ENCODE peak calls at places on chromosomes 5 and 9, in nine cellular contexts. W, T, Q, A, U, Y, D, V and L are unnamed samples.

GRCh38 chr9:128128836-128129590 is 1.5 kb upstream of the PTGES2 start:
- DNase-seq in W (no peak), T (no peak), Q (no peak), A (no peak), U (no peak), Y (no peak), D (no peak), V (no peak), L (no peak)

GRCh38 chr9:17906204-17906840 is 327.5 kb downstream of the SH3GL2 start:
- DNase-seq in W (no peak), T (peak), Q (no peak), A (no peak), U (no peak), Y (no peak), D (peak), V (no peak), L (peak)

GRCh38 chr9:131138676-131139075 is 13.3 kb downstream of the NUP214 start:
- DNase-seq in W (no peak), T (no peak), Q (no peak), A (no peak), U (no peak), Y (no peak), D (peak), V (no peak), L (no peak)

GRCh38 chr9:132663120-132663519 is 6.7 kb downstream of the DDX31 start:
- DNase-seq in W (no peak), T (no peak), Q (no peak), A (no peak), U (no peak), Y (no peak), D (no peak), V (no peak), L (no peak)

GRCh38 chr5:93583799-93584530 is 943 bp downstream of the NR2F1 start:
- DNase-seq in W (peak), T (no peak), Q (no peak), A (no peak), U (no peak), Y (no peak), D (peak), V (no peak), L (peak)

GRCh38 chr5:172630961-172631360 is 10.1 kb upstream of the NEURL1B start:
- DNase-seq in W (no peak), T (no peak), Q (no peak), A (no peak), U (no peak), Y (no peak), D (peak), V (no peak), L (no peak)

GRCh38 chr9:89601306-89601705 is 3.5 kb upstream of the GADD45G start:
- DNase-seq in W (no peak), T (no peak), Q (no peak), A (no peak), U (no peak), Y (no peak), D (no peak), V (no peak), L (no peak)

GRCh38 chr5:162558120-162558519 is 490.5 kb downstream of the GABRG2 start:
- DNase-seq in W (no peak), T (no peak), Q (no peak), A (no peak), U (no peak), Y (no peak), D (no peak), V (no peak), L (no peak)

GRCh38 chr9:99820330-99821186 is 1.1 kb upstream of the NR4A3 start:
- DNase-seq in W (peak), T (peak), Q (peak), A (no peak), U (peak), Y (no peak), D (peak), V (peak), L (peak)

GRCh38 chr9:93450817-93451761 is at the start of gene FAM120A:
- DNase-seq in W (peak), T (peak), Q (peak), A (no peak), U (no peak), Y (no peak), D (peak), V (peak), L (peak)

GRCh38 chr9:76302947-76303550 is 91.2 kb downstream of the RFK start:
- DNase-seq in W (peak), T (no peak), Q (peak), A (no peak), U (no peak), Y (no peak), D (peak), V (peak), L (peak)

GRCh38 chr5:153546566-153546965 is 56.1 kb downstream of the GRIA1 start:
- DNase-seq in W (no peak), T (no peak), Q (no peak), A (no peak), U (no peak), Y (no peak), D (no peak), V (no peak), L (no peak)

GRCh38 chr5:57456056-57456455 is 26.6 kb downstream of the ACTBL2 start:
- DNase-seq in W (no peak), T (peak), Q (no peak), A (no peak), U (no peak), Y (no peak), D (no peak), V (no peak), L (no peak)

GRCh38 chr9:114580609-114581193 is 6.9 kb upstream of the ATP6V1G1 start:
- DNase-seq in W (no peak), T (no peak), Q (no peak), A (no peak), U (no peak), Y (no peak), D (no peak), V (no peak), L (no peak)

GRCh38 chr9:21761309-21761901 is 41.0 kb upstream of the MTAP start:
- DNase-seq in W (no peak), T (no peak), Q (no peak), A (no peak), U (no peak), Y (no peak), D (no peak), V (no peak), L (no peak)

GRCh38 chr5:126490167-126490937 is 67.1 kb downstream of the GRAMD2B start:
- DNase-seq in W (peak), T (no peak), Q (no peak), A (no peak), U (peak), Y (peak), D (peak), V (peak), L (no peak)

GRCh38 chr9:132901859-132902831 is 23.4 kb downstream of the SPACA9 start:
- DNase-seq in W (peak), T (peak), Q (peak), A (no peak), U (peak), Y (peak), D (peak), V (peak), L (peak)

GRCh38 chr9:80156725-80157124 is 585.0 kb downstream of the TLE4 start:
- DNase-seq in W (no peak), T (no peak), Q (peak), A (no peak), U (no peak), Y (no peak), D (no peak), V (no peak), L (peak)

GRCh38 chr5:179275941-179276837 is 69.1 kb downstream of the ADAMTS2 start:
- DNase-seq in W (peak), T (peak), Q (no peak), A (no peak), U (peak), Y (peak), D (no peak), V (no peak), L (peak)

GRCh38 chr9:129704797-129705196 is 39.4 kb downstream of the PRRX2 start:
- DNase-seq in W (no peak), T (no peak), Q (no peak), A (no peak), U (no peak), Y (no peak), D (no peak), V (no peak), L (no peak)

GRCh38 chr9:2634818-2635217 is 13.2 kb downstream of the VLDLR start:
- DNase-seq in W (no peak), T (no peak), Q (no peak), A (no peak), U (no peak), Y (no peak), D (peak), V (no peak), L (no peak)

GRCh38 chr5:3542158-3542557 is 53.5 kb upstream of the IRX1 start:
- DNase-seq in W (no peak), T (no peak), Q (no peak), A (no peak), U (no peak), Y (no peak), D (no peak), V (no peak), L (peak)

GRCh38 chr9:91485006-91485405 is 61.4 kb upstream of the NFIL3 start:
- DNase-seq in W (no peak), T (no peak), Q (no peak), A (no peak), U (no peak), Y (no peak), D (no peak), V (no peak), L (no peak)